ENCODE peak calls at places on chromosome 14, in eight cellular contexts. T is HFF-Myc; Z is SHP77; U is T-helper 17 cell; D is activated CD8-positive, alpha-beta memory T cell treated with anti-CD3 and anti-CD28 coated beads, Interleukin-2, amount 10 ng/mL, durations not matched to agents 7 days and 5 days; M is T-helper 9 cell; J is dermis microvascular lymphatic vessel endothelial cell; L is mucosa of gallbladder. F is an unnamed sample.

GRCh38 chr14:100714205-100714781 is 12.4 kb upstream of the DLK1 start:
- DNase-seq in Z (peak; percentile 93), D (no peak), J (no peak), T (no peak), L (no peak), U (no peak), M (no peak), F (no peak)

GRCh38 chr14:45709541-45709940 is 456.5 kb upstream of the MIS18BP1 start:
- DNase-seq in U (no peak), J (no peak), L (no peak), M (no peak), D (no peak), Z (no peak), T (no peak), F (no peak)

GRCh38 chr14:62692490-62693106 is 352.7 kb downstream of the KCNH5 start:
- DNase-seq in D (no peak), T (no peak), Z (no peak), M (no peak), U (no peak), L (no peak), J (no peak), F (no peak)

GRCh38 chr14:105187116-105187515 is 6.0 kb upstream of the NUDT14 start:
- DNase-seq in T (no peak), U (no peak), J (no peak), L (no peak), Z (peak; percentile 48), M (no peak), D (no peak), F (no peak)

GRCh38 chr14:94180655-94181271 is 6.6 kb downstream of the PPP4R4 start:
- DNase-seq in L (no peak), U (no peak), J (peak; percentile 20), M (no peak), Z (peak; percentile 15), T (peak; percentile 15), D (no peak), F (peak; percentile 24)

GRCh38 chr14:78164226-78164853 is 5.8 kb upstream of the NRXN3 start:
- DNase-seq in U (no peak), M (no peak), D (peak; percentile 41), L (no peak), J (no peak), Z (peak; percentile 10), T (no peak), F (no peak)

GRCh38 chr14:78700236-78700635 is 530.1 kb downstream of the NRXN3 start:
- DNase-seq in Z (no peak), U (no peak), J (no peak), D (no peak), T (no peak), L (no peak), M (no peak), F (no peak)

GRCh38 chr14:24337144-24337823 is 2.4 kb upstream of the ADCY4 start:
- DNase-seq in D (no peak), Z (no peak), T (no peak), M (no peak), U (no peak), J (no peak), L (no peak), F (no peak)

GRCh38 chr14:71212683-71213107 is 305.4 kb downstream of the PCNX1 start:
- DNase-seq in M (no peak), D (no peak), T (no peak), L (no peak), J (no peak), U (no peak), Z (no peak), F (no peak)

GRCh38 chr14:72603639-72604038 is 290.3 kb downstream of the DPF3 start:
- DNase-seq in J (no peak), M (no peak), D (peak; percentile 0), Z (no peak), L (no peak), U (no peak), T (no peak), F (no peak)

GRCh38 chr14:100610511-100611217 is 23.4 kb upstream of the BEGAIN start:
- DNase-seq in Z (peak; percentile 18), L (no peak), M (no peak), D (no peak), T (peak; percentile 17), U (no peak), J (no peak), F (no peak)

GRCh38 chr14:68359862-68360552 is 432.9 kb downstream of the ZFP36L1 start:
- DNase-seq in J (no peak), L (peak; percentile 60), D (no peak), Z (no peak), M (no peak), T (peak; percentile 42), U (no peak), F (no peak)

GRCh38 chr14:44767646-44768173 is 194.0 kb downstream of the KLHL28 start:
- DNase-seq in M (no peak), D (no peak), U (no peak), L (no peak), Z (no peak), T (no peak), J (no peak), F (no peak)

GRCh38 chr14:36690301-36691020 is 28.8 kb downstream of the PAX9 start:
- DNase-seq in L (no peak), J (no peak), Z (no peak), T (no peak), M (no peak), U (no peak), D (no peak), F (no peak)

GRCh38 chr14:68141531-68142088 is 322.0 kb downstream of the RAD51B start:
- DNase-seq in D (no peak), J (no peak), Z (no peak), L (no peak), T (no peak), M (no peak), U (no peak), F (no peak)

GRCh38 chr14:104254735-104255400 is 116.5 kb downstream of the KIF26A start:
- DNase-seq in D (no peak), T (no peak), J (no peak), L (no peak), M (no peak), U (no peak), Z (no peak), F (no peak)

GRCh38 chr14:23483216-23483854 is 13.8 kb downstream of the NGDN start:
- DNase-seq in Z (peak; percentile 85), D (no peak), T (no peak), M (no peak), J (no peak), U (no peak), L (no peak), F (no peak)

GRCh38 chr14:61662437-61663311 is 32.6 kb upstream of the HIF1A start:
- DNase-seq in T (peak; percentile 62), Z (peak; percentile 53), L (peak; percentile 27), D (peak; percentile 92), M (peak; percentile 14), J (no peak), U (no peak), F (no peak)

GRCh38 chr14:24894583-24895242 is 155.2 kb downstream of the STXBP6 start:
- DNase-seq in T (no peak), D (no peak), U (no peak), L (no peak), J (no peak), Z (no peak), M (no peak), F (no peak)

GRCh38 chr14:68800361-68800760 is 7.5 kb upstream of the ZFP36L1 start:
- DNase-seq in M (no peak), T (no peak), U (no peak), J (no peak), Z (no peak), D (no peak), L (no peak), F (no peak)

GRCh38 chr14:55339770-55340169 is 68.5 kb downstream of the FBXO34 start:
- DNase-seq in Z (no peak), M (no peak), J (no peak), U (no peak), D (no peak), T (no peak), L (no peak), F (no peak)

GRCh38 chr14:68898248-68899032 is 80.7 kb downstream of the ACTN1 start:
- DNase-seq in T (no peak), M (no peak), Z (no peak), U (no peak), J (no peak), L (no peak), D (no peak), F (no peak)

GRCh38 chr14:90168425-90169105 is 87.8 kb upstream of the PSMC1 start:
- DNase-seq in Z (no peak), L (no peak), T (no peak), M (no peak), J (no peak), D (no peak), U (no peak), F (no peak)

GRCh38 chr14:100030441-100031153 is 34.6 kb upstream of the EVL start:
- DNase-seq in Z (no peak), D (no peak), T (no peak), M (no peak), L (no peak), J (no peak), U (no peak), F (no peak)

GRCh38 chr14:100769035-100769939 is 42.6 kb downstream of the DLK1 start:
- DNase-seq in L (no peak), Z (no peak), J (no peak), M (no peak), U (no peak), D (no peak), T (no peak), F (no peak)

GRCh38 chr14:88551094-88551870 is 3.5 kb downstream of the PTPN21 start:
- DNase-seq in T (peak; percentile 65), D (peak; percentile 46), Z (peak; percentile 87), M (no peak), J (peak; percentile 60), U (no peak), L (peak; percentile 78), F (no peak)

GRCh38 chr14:30195946-30196345 is 268.3 kb upstream of the PRKD1 start:
- DNase-seq in D (no peak), T (no peak), Z (no peak), U (no peak), L (no peak), J (no peak), M (no peak), F (no peak)

F was measured in SK-N-MC.